ENCODE peak calls at places on chromosomes 13 and 19, in five cellular contexts. One of them, this sample, is unnamed.

GRCh38 chr13:34864650-34865049 is 77.4 kb upstream of the NBEA start:
- DNase-seq in AG10803: peak
- DNase-seq in ELR: no peak
- DNase-seq in MV-4-11: no peak
- DNase-seq in stimulated activated CD8-positive, alpha-beta memory T cell treated with anti-CD3 and anti-CD28 coated beads, Interleukin-7, amount 100 ng/mL, for 1 hour: no peak
- DNase-seq in this sample: no peak

GRCh38 chr13:48648446-48648845 is 5.3 kb upstream of the CYSLTR2 start:
- DNase-seq in AG10803: no peak
- DNase-seq in ELR: no peak
- DNase-seq in MV-4-11: no peak
- DNase-seq in stimulated activated CD8-positive, alpha-beta memory T cell treated with anti-CD3 and anti-CD28 coated beads, Interleukin-7, amount 100 ng/mL, for 1 hour: no peak
- DNase-seq in this sample: no peak

GRCh38 chr19:9967326-9967725 is 31.0 kb upstream of the OLFM2 start:
- DNase-seq in stimulated activated CD8-positive, alpha-beta memory T cell treated with anti-CD3 and anti-CD28 coated beads, Interleukin-7, amount 100 ng/mL, for 1 hour: no peak
- DNase-seq in AG10803: no peak
- DNase-seq in MV-4-11: no peak
- DNase-seq in ELR: no peak
- DNase-seq in this sample: no peak

GRCh38 chr13:50810998-50811397 is 32.5 kb downstream of the DLEU7 start:
- DNase-seq in stimulated activated CD8-positive, alpha-beta memory T cell treated with anti-CD3 and anti-CD28 coated beads, Interleukin-7, amount 100 ng/mL, for 1 hour: no peak
- DNase-seq in AG10803: no peak
- DNase-seq in MV-4-11: peak
- DNase-seq in ELR: no peak
- DNase-seq in this sample: no peak

GRCh38 chr13:97367427-97367826 is 66.5 kb upstream of the RAP2A start:
- DNase-seq in ELR: peak
- DNase-seq in AG10803: peak
- DNase-seq in stimulated activated CD8-positive, alpha-beta memory T cell treated with anti-CD3 and anti-CD28 coated beads, Interleukin-7, amount 100 ng/mL, for 1 hour: no peak
- DNase-seq in MV-4-11: no peak
- DNase-seq in this sample: no peak

GRCh38 chr19:6711605-6712004 is 8.8 kb downstream of the C3 start:
- DNase-seq in ELR: no peak
- DNase-seq in AG10803: no peak
- DNase-seq in MV-4-11: no peak
- DNase-seq in stimulated activated CD8-positive, alpha-beta memory T cell treated with anti-CD3 and anti-CD28 coated beads, Interleukin-7, amount 100 ng/mL, for 1 hour: no peak
- DNase-seq in this sample: no peak

GRCh38 chr13:30971575-30971974 is 39.1 kb downstream of the TEX26 start:
- DNase-seq in MV-4-11: no peak
- DNase-seq in AG10803: peak
- DNase-seq in ELR: peak
- DNase-seq in stimulated activated CD8-positive, alpha-beta memory T cell treated with anti-CD3 and anti-CD28 coated beads, Interleukin-7, amount 100 ng/mL, for 1 hour: no peak
- DNase-seq in this sample: no peak

GRCh38 chr19:44202470-44202869 is 9.9 kb upstream of the ZNF227 start:
- DNase-seq in ELR: peak
- DNase-seq in AG10803: peak
- DNase-seq in stimulated activated CD8-positive, alpha-beta memory T cell treated with anti-CD3 and anti-CD28 coated beads, Interleukin-7, amount 100 ng/mL, for 1 hour: no peak
- DNase-seq in MV-4-11: no peak
- DNase-seq in this sample: no peak

GRCh38 chr13:20702945-20703784 is at the start of gene IL17D:
- DNase-seq in MV-4-11: no peak
- DNase-seq in ELR: peak
- DNase-seq in AG10803: no peak
- DNase-seq in stimulated activated CD8-positive, alpha-beta memory T cell treated with anti-CD3 and anti-CD28 coated beads, Interleukin-7, amount 100 ng/mL, for 1 hour: peak
- DNase-seq in this sample: peak

GRCh38 chr13:23378009-23378632 is 55.4 kb downstream of the SACS start:
- DNase-seq in ELR: peak
- DNase-seq in stimulated activated CD8-positive, alpha-beta memory T cell treated with anti-CD3 and anti-CD28 coated beads, Interleukin-7, amount 100 ng/mL, for 1 hour: peak
- DNase-seq in AG10803: peak
- DNase-seq in MV-4-11: peak
- DNase-seq in this sample: no peak

GRCh38 chr13:25378528-25378927 is 6.8 kb downstream of the ATP8A2 start:
- DNase-seq in MV-4-11: no peak
- DNase-seq in stimulated activated CD8-positive, alpha-beta memory T cell treated with anti-CD3 and anti-CD28 coated beads, Interleukin-7, amount 100 ng/mL, for 1 hour: no peak
- DNase-seq in AG10803: no peak
- DNase-seq in ELR: no peak
- DNase-seq in this sample: no peak

GRCh38 chr19:2207991-2208860 is 27.9 kb downstream of the PLEKHJ1 start:
- DNase-seq in ELR: peak
- DNase-seq in stimulated activated CD8-positive, alpha-beta memory T cell treated with anti-CD3 and anti-CD28 coated beads, Interleukin-7, amount 100 ng/mL, for 1 hour: no peak
- DNase-seq in MV-4-11: peak
- DNase-seq in AG10803: peak
- DNase-seq in this sample: peak

GRCh38 chr19:1261863-1262686 is 7.1 kb upstream of the CIRBP start:
- DNase-seq in ELR: peak
- DNase-seq in AG10803: peak
- DNase-seq in MV-4-11: no peak
- DNase-seq in stimulated activated CD8-positive, alpha-beta memory T cell treated with anti-CD3 and anti-CD28 coated beads, Interleukin-7, amount 100 ng/mL, for 1 hour: no peak
- DNase-seq in this sample: no peak

GRCh38 chr13:20616059-20616797 is 49.3 kb downstream of the IFT88 start:
- DNase-seq in MV-4-11: no peak
- DNase-seq in stimulated activated CD8-positive, alpha-beta memory T cell treated with anti-CD3 and anti-CD28 coated beads, Interleukin-7, amount 100 ng/mL, for 1 hour: no peak
- DNase-seq in ELR: peak
- DNase-seq in AG10803: peak
- DNase-seq in this sample: no peak

GRCh38 chr19:47511681-47512080 is 3.2 kb downstream of the NAPA start:
- DNase-seq in MV-4-11: no peak
- DNase-seq in AG10803: peak
- DNase-seq in stimulated activated CD8-positive, alpha-beta memory T cell treated with anti-CD3 and anti-CD28 coated beads, Interleukin-7, amount 100 ng/mL, for 1 hour: no peak
- DNase-seq in ELR: no peak
- DNase-seq in this sample: no peak

GRCh38 chr19:39178296-39179006 is 18.3 kb upstream of the NCCRP1 start:
- DNase-seq in stimulated activated CD8-positive, alpha-beta memory T cell treated with anti-CD3 and anti-CD28 coated beads, Interleukin-7, amount 100 ng/mL, for 1 hour: no peak
- DNase-seq in MV-4-11: no peak
- DNase-seq in ELR: no peak
- DNase-seq in AG10803: no peak
- DNase-seq in this sample: no peak

GRCh38 chr13:91882918-91883317 is 484.5 kb downstream of the GPC5 start:
- DNase-seq in stimulated activated CD8-positive, alpha-beta memory T cell treated with anti-CD3 and anti-CD28 coated beads, Interleukin-7, amount 100 ng/mL, for 1 hour: no peak
- DNase-seq in ELR: no peak
- DNase-seq in MV-4-11: no peak
- DNase-seq in AG10803: no peak
- DNase-seq in this sample: no peak

GRCh38 chr19:5096536-5096935 is 127.6 kb downstream of the KDM4B start:
- DNase-seq in AG10803: no peak
- DNase-seq in stimulated activated CD8-positive, alpha-beta memory T cell treated with anti-CD3 and anti-CD28 coated beads, Interleukin-7, amount 100 ng/mL, for 1 hour: no peak
- DNase-seq in MV-4-11: no peak
- DNase-seq in ELR: no peak
- DNase-seq in this sample: no peak

GRCh38 chr13:110340812-110341444 is 33.8 kb downstream of the COL4A2 start:
- DNase-seq in AG10803: peak
- DNase-seq in MV-4-11: no peak
- DNase-seq in stimulated activated CD8-positive, alpha-beta memory T cell treated with anti-CD3 and anti-CD28 coated beads, Interleukin-7, amount 100 ng/mL, for 1 hour: peak
- DNase-seq in ELR: peak
- DNase-seq in this sample: no peak

GRCh38 chr19:5631511-5632240 is 8.8 kb downstream of the SAFB start:
- DNase-seq in stimulated activated CD8-positive, alpha-beta memory T cell treated with anti-CD3 and anti-CD28 coated beads, Interleukin-7, amount 100 ng/mL, for 1 hour: no peak
- DNase-seq in ELR: no peak
- DNase-seq in AG10803: peak
- DNase-seq in MV-4-11: no peak
- DNase-seq in this sample: no peak

GRCh38 chr19:6211632-6212402 is 68.0 kb downstream of the MLLT1 start:
- DNase-seq in ELR: no peak
- DNase-seq in AG10803: no peak
- DNase-seq in stimulated activated CD8-positive, alpha-beta memory T cell treated with anti-CD3 and anti-CD28 coated beads, Interleukin-7, amount 100 ng/mL, for 1 hour: no peak
- DNase-seq in MV-4-11: no peak
- DNase-seq in this sample: no peak

GRCh38 chr19:14363203-14364097 is 17.8 kb upstream of the ADGRE5 start:
- DNase-seq in AG10803: peak
- DNase-seq in ELR: peak
- DNase-seq in MV-4-11: peak
- DNase-seq in stimulated activated CD8-positive, alpha-beta memory T cell treated with anti-CD3 and anti-CD28 coated beads, Interleukin-7, amount 100 ng/mL, for 1 hour: no peak
- DNase-seq in this sample: peak

GRCh38 chr19:15331419-15332310 is 674 bp downstream of the BRD4 start:
- DNase-seq in stimulated activated CD8-positive, alpha-beta memory T cell treated with anti-CD3 and anti-CD28 coated beads, Interleukin-7, amount 100 ng/mL, for 1 hour: peak
- DNase-seq in MV-4-11: peak
- DNase-seq in ELR: peak
- DNase-seq in AG10803: peak
- DNase-seq in this sample: no peak

GRCh38 chr13:99723847-99724246 is 222.6 kb downstream of the TM9SF2 start:
- DNase-seq in ELR: no peak
- DNase-seq in AG10803: no peak
- DNase-seq in MV-4-11: no peak
- DNase-seq in stimulated activated CD8-positive, alpha-beta memory T cell treated with anti-CD3 and anti-CD28 coated beads, Interleukin-7, amount 100 ng/mL, for 1 hour: no peak
- DNase-seq in this sample: peak

GRCh38 chr19:55809381-55810058 is 22.3 kb downstream of the NLRP11 start:
- DNase-seq in MV-4-11: peak
- DNase-seq in stimulated activated CD8-positive, alpha-beta memory T cell treated with anti-CD3 and anti-CD28 coated beads, Interleukin-7, amount 100 ng/mL, for 1 hour: no peak
- DNase-seq in ELR: peak
- DNase-seq in AG10803: peak
- DNase-seq in this sample: peak

This sample was measured in H1.